ENCODE peak calls at places on chromosomes 5 and 9, in eight cellular contexts. V is epithelial cell of esophagus, D is fibroblast of the aortic adventitia, K is left ventricle myocardium superior, T is T-cell, Q is RWPE2, U is NAMALWA, R is iPS-NIHi11. W is an unnamed sample.

GRCh38 chr5:73528248-73528647 is 30.0 kb downstream of the BTF3 start:
- DNase-seq in V (no peak), K (no peak), D (no peak), Q (no peak), T (no peak), R (no peak), U (no peak), W (no peak)

GRCh38 chr9:125558453-125559084 is 148.4 kb downstream of the MAPKAP1 start:
- DNase-seq in V (peak), Q (no peak), K (no peak), R (peak), D (peak), T (peak), U (peak), W (no peak)

GRCh38 chr5:22835630-22836029 is 17.5 kb downstream of the CDH12 start:
- DNase-seq in Q (no peak), K (no peak), U (no peak), R (no peak), V (peak), T (no peak), D (no peak), W (no peak)

GRCh38 chr5:10695055-10695649 is 65.9 kb downstream of the DAP start:
- DNase-seq in R (peak), V (peak), D (peak), T (no peak), K (peak), Q (peak), U (peak), W (peak)

GRCh38 chr5:179220716-179221115 is 124.5 kb downstream of the ADAMTS2 start:
- DNase-seq in V (no peak), K (no peak), Q (no peak), R (no peak), U (no peak), D (no peak), T (no peak), W (no peak)

GRCh38 chr9:124676159-124676551 is 95.0 kb downstream of the NR6A1 start:
- DNase-seq in D (peak), V (no peak), R (no peak), U (no peak), T (no peak), K (no peak), Q (no peak), W (no peak)

GRCh38 chr5:91162534-91163381 is 220.4 kb downstream of the ARRDC3 start:
- DNase-seq in R (peak), V (peak), K (peak), T (peak), U (no peak), D (peak), Q (peak), W (no peak)

GRCh38 chr5:151093476-151093889 is 12.6 kb upstream of the TNIP1 start:
- DNase-seq in Q (no peak), V (peak), K (no peak), T (no peak), R (no peak), D (peak), U (peak), W (no peak)

GRCh38 chr5:72584466-72584865 is 77.3 kb upstream of the ZNF366 start:
- DNase-seq in T (no peak), V (no peak), D (peak), R (no peak), Q (no peak), U (peak), K (no peak), W (no peak)

GRCh38 chr9:109797006-109797405 is 17.0 kb downstream of the PALM2AKAP2 start:
- DNase-seq in K (no peak), V (no peak), Q (no peak), R (no peak), T (no peak), D (no peak), U (no peak), W (no peak)

GRCh38 chr9:76512826-76513225 is 53.8 kb downstream of the GCNT1 start:
- DNase-seq in T (no peak), Q (no peak), R (no peak), U (no peak), V (peak), D (peak), K (no peak), W (no peak)

GRCh38 chr9:21413089-21414023 is 4.4 kb downstream of the IFNA8 start:
- DNase-seq in R (no peak), K (no peak), D (no peak), Q (no peak), U (peak), T (no peak), V (no peak), W (no peak)

GRCh38 chr9:34927061-34927460 is 31.0 kb upstream of the PHF24 start:
- DNase-seq in Q (no peak), V (no peak), D (no peak), T (no peak), R (no peak), U (no peak), K (no peak), W (no peak)

GRCh38 chr5:89457411-89458329 is 574.7 kb upstream of the MEF2C start:
- DNase-seq in D (peak), T (no peak), R (no peak), U (no peak), K (peak), V (peak), Q (peak), W (peak)

GRCh38 chr5:94707359-94707758 is 88.9 kb downstream of the SLF1 start:
- DNase-seq in R (peak), U (no peak), V (no peak), T (no peak), K (no peak), Q (no peak), D (no peak), W (no peak)

GRCh38 chr9:79660615-79661014 is 88.8 kb downstream of the TLE4 start:
- DNase-seq in K (no peak), D (no peak), R (no peak), T (no peak), V (no peak), Q (no peak), U (no peak), W (no peak)

GRCh38 chr5:132464155-132464939 is 26.2 kb downstream of the IRF1 start:
- DNase-seq in Q (peak), D (no peak), K (no peak), V (no peak), U (peak), T (no peak), R (no peak), W (no peak)

GRCh38 chr5:137900925-137901817 is 11.9 kb downstream of the PKD2L2 start:
- DNase-seq in R (no peak), T (no peak), Q (no peak), D (no peak), K (no peak), U (no peak), V (no peak), W (no peak)

GRCh38 chr5:146877783-146878470 is 630 bp downstream of the PPP2R2B start:
- DNase-seq in R (peak), Q (peak), K (peak), D (peak), T (peak), V (peak), U (no peak), W (peak)

GRCh38 chr9:70466976-70467551 is 52.6 kb upstream of the KLF9 start:
- DNase-seq in K (no peak), V (peak), Q (no peak), D (peak), T (no peak), U (no peak), R (no peak), W (no peak)

GRCh38 chr5:14983666-14984441 is 112.3 kb upstream of the ANKH start:
- DNase-seq in K (no peak), U (no peak), R (no peak), Q (no peak), V (no peak), T (peak), D (no peak), W (no peak)

GRCh38 chr5:168401226-168401625 is 85.0 kb upstream of the RARS1 start:
- DNase-seq in D (no peak), V (no peak), Q (no peak), K (no peak), R (no peak), U (no peak), T (no peak), W (no peak)

GRCh38 chr5:79074641-79075040 is 5.1 kb downstream of the BHMT2 start:
- DNase-seq in T (no peak), Q (no peak), U (no peak), R (no peak), D (peak), K (no peak), V (peak), W (no peak)

W was measured in heart right ventricle.